ENCODE peak calls at places on chromosomes 6 and 20, in ten cellular contexts. Y is OCI-LY7; L is AG04450; Q is GM13976; D is CD4-positive, alpha-beta T cell; J is heart right ventricle; U is HFFc6; N is esophagus muscularis mucosa; C is activated B cell treated with CpG ODN at 0.5 μM for 24 hours; Z is epithelial cell of esophagus. S is an unnamed sample.

GRCh38 chr20:2837561-2837960 is 2.9 kb downstream of the PCED1A start:
- DNase-seq in U (no peak), Y (no peak), L (no peak), N (no peak), Q (peak), Z (no peak), C (no peak), J (no peak), D (no peak), S (peak)

GRCh38 chr6:137829641-137830083 is 37.4 kb upstream of the TNFAIP3 start:
- DNase-seq in C (no peak), L (no peak), J (no peak), Q (no peak), N (no peak), D (no peak), U (no peak), Z (peak), Y (no peak), S (no peak)

GRCh38 chr6:37083243-37084138 is 78.0 kb downstream of the FGD2 start:
- DNase-seq in Q (no peak), L (no peak), Z (peak), N (no peak), D (no peak), U (peak), C (no peak), J (peak), Y (no peak), S (no peak)

GRCh38 chr6:107698146-107698545 is 126.0 kb downstream of the SCML4 start:
- DNase-seq in Z (peak), U (peak), Y (no peak), J (no peak), Q (no peak), N (no peak), L (no peak), C (no peak), D (no peak), S (no peak)

GRCh38 chr20:8853805-8854338 is 215.0 kb upstream of the PLCB4 start:
- DNase-seq in C (no peak), Y (peak), N (no peak), Q (peak), J (no peak), U (peak), D (no peak), Z (peak), L (peak), S (no peak)

GRCh38 chr6:71584712-71585436 is 296.3 kb downstream of the OGFRL1 start:
- DNase-seq in Y (no peak), Z (no peak), Q (no peak), C (no peak), N (no peak), L (no peak), J (no peak), D (no peak), U (no peak), S (no peak)

GRCh38 chr6:90216081-90216977 is 80.3 kb downstream of the BACH2 start:
- DNase-seq in L (no peak), J (no peak), U (no peak), Z (no peak), N (peak), Y (peak), C (peak), Q (peak), D (peak), S (no peak)

GRCh38 chr6:145882121-145882531 is 67.5 kb upstream of the FBXO30 start:
- DNase-seq in C (no peak), Z (no peak), U (peak), Y (no peak), L (peak), J (no peak), N (no peak), Q (no peak), D (no peak), S (no peak)

GRCh38 chr20:39773380-39774000 is 811.3 kb downstream of the DHX35 start:
- DNase-seq in N (no peak), U (no peak), Z (no peak), J (no peak), Y (no peak), D (no peak), C (no peak), Q (no peak), L (no peak), S (no peak)

GRCh38 chr6:69421986-69422385 is 374.8 kb downstream of the LMBRD1 start:
- DNase-seq in L (no peak), C (no peak), N (no peak), Q (no peak), Y (no peak), J (no peak), Z (no peak), D (no peak), U (no peak), S (no peak)

GRCh38 chr6:3719462-3720308 is 31.8 kb downstream of the PXDC1 start:
- DNase-seq in Q (no peak), C (no peak), Z (no peak), Y (no peak), U (no peak), N (no peak), J (no peak), D (no peak), L (no peak), S (no peak)

GRCh38 chr6:89440200-89440599 is 7.2 kb downstream of the ANKRD6 start:
- DNase-seq in D (no peak), C (no peak), Z (no peak), L (no peak), U (no peak), N (no peak), Q (no peak), J (no peak), Y (no peak), S (no peak)

GRCh38 chr6:111805511-111806181 is 67.6 kb downstream of the FYN start:
- DNase-seq in Z (no peak), D (no peak), N (no peak), U (peak), C (peak), L (no peak), Q (peak), Y (peak), J (no peak), S (no peak)

GRCh38 chr6:137843206-137843605 is 23.9 kb upstream of the TNFAIP3 start:
- DNase-seq in Y (no peak), L (no peak), U (no peak), C (no peak), N (no peak), D (no peak), Q (no peak), J (no peak), Z (no peak), S (no peak)

GRCh38 chr6:108795122-108795521 is 53.1 kb upstream of the ARMC2 start:
- DNase-seq in N (no peak), U (no peak), C (no peak), Z (no peak), D (no peak), J (no peak), Q (no peak), Y (no peak), L (no peak), S (no peak)

GRCh38 chr20:62121776-62122658 is at the start of gene LSM14B:
- DNase-seq in Y (peak), D (peak), L (peak), Q (peak), Z (peak), C (peak), N (peak), U (peak), J (peak), S (peak)

GRCh38 chr20:5513975-5514516 is 197.3 kb upstream of the PROKR2 start:
- DNase-seq in L (no peak), D (no peak), C (no peak), Q (no peak), J (no peak), N (no peak), U (peak), Z (peak), Y (no peak), S (no peak)

GRCh38 chr6:83199865-83200230 is 6.7 kb downstream of the RWDD2A start:
- DNase-seq in N (no peak), C (no peak), Y (no peak), Z (peak), J (no peak), Q (no peak), U (peak), L (peak), D (no peak), S (no peak)

GRCh38 chr6:72250664-72251063 is 364.3 kb downstream of the RIMS1 start:
- DNase-seq in L (no peak), Y (no peak), D (no peak), C (no peak), Z (no peak), Q (no peak), N (no peak), U (peak), J (no peak), S (no peak)

GRCh38 chr20:4064118-4064962 is 49.0 kb upstream of the RNF24 start:
- DNase-seq in L (no peak), Y (no peak), Q (no peak), C (no peak), Z (peak), U (peak), N (peak), J (peak), D (no peak), S (peak)

GRCh38 chr6:47034919-47035318 is 7.2 kb downstream of the ADGRF1 start:
- DNase-seq in Q (no peak), Y (no peak), Z (peak), N (peak), U (peak), D (no peak), L (peak), C (no peak), J (no peak), S (no peak)

GRCh38 chr20:62991196-62991807 is 15.5 kb downstream of the BHLHE23 start:
- DNase-seq in C (no peak), Z (no peak), J (no peak), N (no peak), L (no peak), Y (no peak), Q (no peak), U (no peak), D (no peak), S (no peak)

GRCh38 chr20:24802286-24802820 is 146.7 kb upstream of the CST7 start:
- DNase-seq in C (no peak), D (no peak), Q (no peak), Y (no peak), Z (no peak), U (no peak), N (no peak), J (no peak), L (no peak), S (no peak)

GRCh38 chr6:139939189-139939979 is 564.9 kb upstream of the CITED2 start:
- DNase-seq in J (no peak), N (no peak), C (no peak), D (no peak), Y (no peak), U (no peak), Z (no peak), L (no peak), Q (peak), S (no peak)

GRCh38 chr20:56440346-56441007 is 27.9 kb upstream of the RTF2 start:
- DNase-seq in D (peak), Y (no peak), U (no peak), Q (peak), C (no peak), L (no peak), J (no peak), Z (no peak), N (no peak), S (no peak)

GRCh38 chr6:134787261-134787871 is 162.5 kb downstream of the ALDH8A1 start:
- DNase-seq in U (peak), Z (peak), C (no peak), N (no peak), Y (no peak), Q (no peak), J (no peak), L (no peak), D (no peak), S (no peak)

GRCh38 chr6:97726378-97726777 is 443.4 kb upstream of the MMS22L start:
- DNase-seq in N (no peak), D (no peak), Y (no peak), C (no peak), J (no peak), U (no peak), Z (peak), Q (no peak), L (no peak), S (no peak)

GRCh38 chr6:24749292-24749691 is 25.4 kb upstream of the GMNN start:
- DNase-seq in C (no peak), Z (no peak), N (no peak), Y (no peak), J (no peak), Q (no peak), D (no peak), L (no peak), U (no peak), S (no peak)

GRCh38 chr6:164695896-164696295 is 613.5 kb downstream of the C6orf118 start:
- DNase-seq in Z (no peak), J (no peak), Y (peak), C (no peak), Q (no peak), L (no peak), U (no peak), D (no peak), N (no peak), S (no peak)

DNA sequence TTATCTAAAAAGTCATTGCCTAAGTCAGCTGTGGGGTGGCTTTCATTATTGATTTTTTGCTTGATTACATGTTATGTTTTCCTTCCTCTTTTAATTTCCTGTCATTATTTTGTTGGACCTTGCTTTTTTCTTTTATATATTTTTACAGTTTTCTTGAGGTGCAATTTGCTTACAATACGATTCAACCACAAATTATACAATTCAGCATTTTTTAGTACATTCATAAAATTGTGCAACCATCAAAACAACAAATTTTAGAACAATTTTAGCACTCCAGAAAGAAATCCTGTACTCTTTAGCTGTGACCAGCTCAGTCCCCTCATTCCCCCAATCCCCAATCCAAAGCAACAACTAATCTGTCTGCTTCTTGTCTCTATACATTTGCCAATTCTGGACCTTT is 608.9 kb downstream of the C6orf118 start:
- DNase-seq in N (no peak), Z (no peak), Q (no peak), Y (no peak), D (no peak), J (no peak), U (no peak), L (no peak), C (no peak), S (no peak)
- TF ChIP-seq CTCF in N (no peak), Z (no peak), Q (no peak), Y (no peak), D (no peak), J (no peak), U (no peak), L (no peak), C (no peak), S (no peak)

GRCh38 chr20:34022154-34022842 is 28.6 kb downstream of the RALY start:
- DNase-seq in D (no peak), N (no peak), U (peak), J (no peak), C (no peak), Q (peak), Y (peak), L (no peak), Z (peak), S (no peak)
- TF ChIP-seq CTCF in D (peak), N (no peak), U (peak), J (no peak), C (no peak), Q (peak), Y (peak), L (peak), Z (peak), S (no peak)

GRCh38 chr6:26568601-26569432 is 27.9 kb upstream of the ABT1 start:
- DNase-seq in N (peak), C (peak), D (peak), J (peak), Y (peak), L (peak), Z (peak), U (peak), Q (peak), S (peak)
- TF ChIP-seq CTCF in N (peak), C (no peak), D (peak), J (no peak), Y (peak), L (peak), Z (peak), U (peak), Q (peak), S (no peak)

DNA sequence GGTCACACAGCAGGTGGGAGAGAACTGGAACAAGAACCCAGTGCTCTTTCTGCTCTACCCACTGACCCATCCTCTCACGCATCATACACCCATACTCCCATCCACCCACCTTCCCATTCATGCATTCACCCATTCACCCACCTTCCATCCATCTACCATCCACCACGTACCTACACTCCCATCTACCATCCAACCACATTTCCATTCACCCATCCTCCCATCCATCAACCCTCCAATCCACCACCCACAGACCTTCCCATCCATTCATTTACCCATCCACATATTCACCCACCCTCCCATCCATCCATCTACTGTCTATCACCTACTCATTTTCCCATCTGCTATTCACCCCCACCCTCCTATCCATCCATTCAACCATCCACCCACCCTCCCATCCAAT is 17.2 kb upstream of the RSPO4 start:
- DNase-seq in L (no peak), N (no peak), Y (no peak), Z (no peak), C (no peak), U (no peak), Q (no peak), D (no peak), J (no peak), S (no peak)
- TF ChIP-seq CTCF in L (no peak), N (no peak), Y (no peak), Z (no peak), C (no peak), U (no peak), Q (no peak), D (no peak), J (no peak), S (no peak)

GRCh38 chr20:35602851-35603495 is 12.7 kb upstream of the SPAG4 start:
- DNase-seq in C (no peak), U (no peak), Y (no peak), J (no peak), N (no peak), Z (no peak), D (no peak), L (no peak), Q (no peak), S (no peak)

GRCh38 chr20:35606127-35606526 is 9.5 kb upstream of the SPAG4 start:
- DNase-seq in Z (no peak), L (no peak), C (no peak), Q (no peak), U (no peak), D (no peak), N (no peak), J (no peak), Y (no peak), S (no peak)

GRCh38 chr20:35601990-35602389 is 13.6 kb upstream of the SPAG4 start:
- DNase-seq in Z (no peak), C (no peak), J (no peak), Q (no peak), Y (no peak), U (no peak), N (no peak), L (no peak), D (no peak), S (no peak)

GRCh38 chr20:35603695-35604443 is 11.8 kb upstream of the SPAG4 start:
- DNase-seq in Z (no peak), D (no peak), L (no peak), Q (no peak), C (no peak), Y (no peak), J (no peak), N (no peak), U (no peak), S (no peak)

GRCh38 chr20:35604444-35604750 is 11.2 kb upstream of the SPAG4 start:
- DNase-seq in Z (peak), C (no peak), Y (peak), U (no peak), L (no peak), J (no peak), N (no peak), Q (no peak), D (no peak), S (peak)
- TF ChIP-seq CTCF in Z (peak), C (no peak), Y (peak), U (peak), L (peak), J (peak), N (no peak), Q (peak), D (peak), S (no peak)

DNA sequence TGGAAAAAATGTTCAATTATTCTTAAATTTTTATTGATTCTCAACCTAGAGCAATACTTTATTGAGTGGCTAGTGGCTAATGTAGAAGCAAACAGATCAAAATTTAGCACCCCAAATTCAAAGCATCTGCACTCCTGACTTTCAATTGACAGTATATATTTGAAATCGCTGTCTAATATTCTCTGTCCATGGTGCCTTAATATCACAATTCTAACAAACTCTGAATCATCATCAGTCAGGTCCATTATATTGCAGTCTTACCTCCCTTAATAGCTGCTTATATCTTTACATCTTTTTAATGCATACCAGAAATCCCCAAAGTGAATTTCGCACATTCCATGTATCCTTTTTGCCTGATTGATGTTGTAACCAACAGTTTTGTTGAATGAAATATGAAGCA is 134.9 kb downstream of the THEMIS start:
- DNase-seq in J (no peak), C (no peak), N (no peak), Q (no peak), Z (no peak), U (no peak), D (no peak), L (no peak), Y (no peak), S (no peak)
- TF ChIP-seq CTCF in J (no peak), C (no peak), N (no peak), Q (no peak), Z (no peak), U (no peak), D (no peak), L (no peak), Y (no peak), S (no peak)

GRCh38 chr20:33401042-33401921 is at the start of gene CDK5RAP1:
- DNase-seq in Y (peak), Z (peak), N (peak), C (peak), J (peak), U (peak), Q (peak), L (peak), D (peak), S (peak)
- TF ChIP-seq CTCF in Y (peak), Z (no peak), N (peak), C (no peak), J (no peak), U (no peak), Q (no peak), L (no peak), D (no peak), S (no peak)

GRCh38 chr6:158018370-158018771 is 36.7 kb downstream of the SYNJ2 start:
- DNase-seq in L (no peak), D (no peak), Z (no peak), Q (no peak), N (no peak), Y (no peak), C (no peak), J (no peak), U (no peak), S (no peak)

GRCh38 chr6:158020272-158020711 is 38.6 kb downstream of the SYNJ2 start:
- DNase-seq in Q (no peak), D (no peak), L (no peak), N (no peak), C (no peak), Y (no peak), J (no peak), U (no peak), Z (peak), S (no peak)

GRCh38 chr6:158018851-158019361 is 37.2 kb downstream of the SYNJ2 start:
- DNase-seq in D (no peak), Z (no peak), C (no peak), Y (no peak), L (no peak), U (no peak), Q (no peak), J (no peak), N (no peak), S (no peak)

GRCh38 chr6:158020811-158021210 is 39.1 kb downstream of the SYNJ2 start:
- DNase-seq in J (no peak), C (no peak), Z (no peak), Q (no peak), Y (no peak), U (no peak), L (no peak), D (no peak), N (no peak), S (no peak)

DNA sequence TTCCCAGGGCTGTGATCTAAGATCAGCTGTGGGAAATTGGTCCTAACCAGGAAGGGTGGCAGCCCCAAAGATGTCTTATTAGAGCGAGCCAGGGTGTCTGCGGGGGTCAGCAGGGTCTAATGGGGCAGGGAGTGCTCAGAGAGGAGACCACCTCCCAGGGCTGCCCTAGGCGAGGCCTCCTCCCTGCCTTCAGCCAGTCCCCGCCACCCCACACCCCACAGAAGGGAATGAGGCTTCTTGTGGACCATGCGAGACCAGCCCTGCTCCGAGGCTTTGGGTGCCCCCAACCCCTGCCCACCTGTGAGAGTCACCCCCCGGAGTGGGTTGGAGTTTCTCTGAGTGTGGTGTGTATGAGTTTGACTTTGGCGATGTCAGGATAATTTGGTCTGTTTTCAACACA is 37.8 kb downstream of the SYNJ2 start:
- DNase-seq in Q (no peak), D (no peak), Y (no peak), C (no peak), U (no peak), Z (no peak), J (no peak), N (no peak), L (no peak), S (no peak)
- TF ChIP-seq CTCF in Q (no peak), D (no peak), Y (no peak), C (no peak), U (no peak), Z (no peak), J (no peak), N (no peak), L (no peak), S (no peak)